ENCODE peak calls at places on chromosomes 4 and X, in five cellular contexts. A is H1, D is A549, N is WTC11, T is HCT116. H is an unnamed sample.

GRCh38 chr4:56656346-56656643 is 24.8 kb downstream of the HOPX start:
- DNase-seq in A (no peak), N (peak; percentile 29), T (no peak), D (no peak), H (peak; percentile 11)

GRCh38 chrX:72029473-72030411 is 102.0 kb downstream of the RTL5 start:
- DNase-seq in T (no peak), D (peak; percentile 77), A (peak; percentile 39), N (no peak), H (peak; percentile 89)

GRCh38 chrX:40201486-40201885 is 103.7 kb upstream of the BCOR start:
- DNase-seq in T (no peak), A (no peak), N (no peak), D (no peak), H (no peak)

GRCh38 chr4:89496851-89497250 is 189.3 kb upstream of the GPRIN3 start:
- DNase-seq in N (no peak), D (no peak), A (no peak), T (no peak), H (no peak)

GRCh38 chrX:124194209-124194608 is 138.3 kb upstream of the TEX13D start:
- DNase-seq in N (no peak), D (no peak), T (no peak), A (no peak), H (no peak)

GRCh38 chr4:87017580-87018061 is 82.8 kb downstream of the AFF1 start:
- DNase-seq in T (no peak), D (peak; percentile 68), N (no peak), A (no peak), H (no peak)

GRCh38 chrX:22634081-22634480 is 361.4 kb downstream of the CBLL2 start:
- DNase-seq in D (no peak), A (no peak), N (no peak), T (no peak), H (no peak)

GRCh38 chrX:17697191-17697590 is 40.1 kb upstream of the SCML1 start:
- DNase-seq in D (no peak), T (no peak), A (no peak), N (no peak), H (peak; percentile 1)

GRCh38 chrX:38935561-38935960 is 134.3 kb downstream of the MID1IP1 start:
- DNase-seq in D (no peak), T (no peak), N (no peak), A (no peak), H (no peak)

GRCh38 chrX:111182938-111183337 is 86.9 kb downstream of the PAK3 start:
- DNase-seq in N (no peak), A (no peak), D (no peak), T (no peak), H (no peak)

GRCh38 chr4:168864831-168865541 is 145.1 kb downstream of the CBR4 start:
- DNase-seq in A (no peak), D (no peak), N (peak; percentile 42), T (no peak), H (no peak)

GRCh38 chr4:156771171-156771837 is 200.3 kb downstream of the PDGFC start:
- DNase-seq in N (no peak), T (peak; percentile 51), D (peak; percentile 48), A (no peak), H (peak; percentile 88)

GRCh38 chr4:33270403-33270802 is 2550.2 kb downstream of the PCDH7 start:
- DNase-seq in T (no peak), D (no peak), A (no peak), N (no peak), H (no peak)

GRCh38 chr4:112109455-112110425 is 35.5 kb upstream of the FAM241A start:
- DNase-seq in D (peak; percentile 10), T (no peak), A (no peak), N (no peak), H (peak; percentile 86)

GRCh38 chrX:13401724-13402123 is 81.9 kb upstream of the ATXN3L start:
- DNase-seq in A (no peak), T (no peak), D (no peak), N (no peak), H (no peak)

GRCh38 chr4:38872620-38873019 is 5.0 kb downstream of the FAM114A1 start:
- DNase-seq in A (no peak), N (no peak), D (peak; percentile 80), T (no peak), H (no peak)

GRCh38 chr4:56821394-56822263 is at the start of gene SPINK2:
- DNase-seq in N (peak; percentile 90), T (peak; percentile 44), D (peak; percentile 22), A (peak; percentile 84), H (no peak)

GRCh38 chr4:173264245-173264959 is 69.8 kb downstream of the HMGB2 start:
- DNase-seq in A (no peak), T (no peak), N (no peak), D (no peak), H (peak; percentile 61)

GRCh38 chr4:43337707-43338106 is 445.2 kb downstream of the GRXCR1 start:
- DNase-seq in A (no peak), N (no peak), D (no peak), T (no peak), H (no peak)

GRCh38 chr4:85901500-85901899 is 426.6 kb downstream of the ARHGAP24 start:
- DNase-seq in T (no peak), A (no peak), D (peak; percentile 40), N (no peak), H (no peak)

GRCh38 chr4:125346616-125347015 is 31.9 kb downstream of the FAT4 start:
- DNase-seq in D (no peak), T (no peak), A (no peak), N (no peak), H (no peak)

GRCh38 chr4:123618606-123619005 is 222.0 kb downstream of the SPRY1 start:
- DNase-seq in T (no peak), N (no peak), A (no peak), D (no peak), H (no peak)

GRCh38 chr4:57080781-57081650 is 29.2 kb downstream of the IGFBP7 start:
- DNase-seq in T (no peak), A (no peak), N (no peak), D (peak; percentile 84), H (peak; percentile 99)

GRCh38 chrX:42755820-42756219 is 22.1 kb downstream of the PPP1R2C start:
- DNase-seq in T (no peak), N (no peak), D (no peak), A (no peak), H (peak; percentile 78)

GRCh38 chrX:1134156-1134555 is 78.3 kb downstream of the CRLF2 start:
- DNase-seq in D (no peak), A (no peak), T (no peak), N (no peak), H (no peak)

GRCh38 chrX:1137531-1137930 is 74.9 kb downstream of the CRLF2 start:
- DNase-seq in T (no peak), D (no peak), A (no peak), N (no peak), H (no peak)

GRCh38 chrX:1139101-1139500 is 73.3 kb downstream of the CRLF2 start:
- DNase-seq in T (no peak), D (no peak), N (no peak), A (no peak), H (no peak)

GRCh38 chrX:1138476-1138875 is 74.0 kb downstream of the CRLF2 start:
- DNase-seq in A (no peak), T (no peak), D (no peak), N (no peak), H (no peak)

DNA sequence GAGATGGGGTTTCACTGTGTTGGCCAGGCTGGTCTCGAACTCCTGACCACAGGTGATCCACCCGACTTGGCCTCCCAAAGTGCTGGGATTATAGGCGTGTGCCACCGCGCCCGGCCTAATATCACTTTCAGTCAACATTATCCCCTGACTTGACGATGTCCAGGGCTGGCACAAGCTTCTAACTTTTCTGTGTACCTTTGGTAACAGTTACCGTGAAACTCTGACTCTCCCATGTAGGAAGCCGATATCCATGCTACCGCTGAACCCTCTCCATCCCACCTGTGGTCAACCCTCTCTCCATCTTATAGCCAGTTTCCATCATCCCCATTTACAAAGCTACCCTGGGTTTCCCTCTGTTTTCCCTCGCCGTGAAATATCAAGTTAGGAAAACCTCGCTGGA is 77.5 kb downstream of the CRLF2 start:
- DNase-seq in T (no peak), D (no peak), A (no peak), N (no peak), H (no peak)
- TF ChIP-seq CTCF in T (no peak), D (no peak), A (no peak), N (no peak), H (no peak)

GRCh38 chr4:182201871-182202270 is 41.3 kb upstream of the TENM3 start:
- DNase-seq in N (no peak), D (no peak), A (no peak), T (no peak), H (no peak)

GRCh38 chr4:182194115-182194834 is 48.9 kb upstream of the TENM3 start:
- DNase-seq in T (no peak), A (no peak), N (no peak), D (no peak), H (no peak)

GRCh38 chr4:182193261-182193660 is 49.9 kb upstream of the TENM3 start:
- DNase-seq in A (no peak), T (no peak), D (no peak), N (no peak), H (no peak)

GRCh38 chr4:182192511-182193181 is 50.6 kb upstream of the TENM3 start:
- DNase-seq in A (no peak), D (no peak), N (no peak), T (no peak), H (no peak)

GRCh38 chr4:182197611-182198010 is 45.6 kb upstream of the TENM3 start:
- DNase-seq in A (no peak), T (no peak), D (no peak), N (no peak), H (no peak)
- TF ChIP-seq MAX in A (no peak), T (no peak), D (no peak), N (no peak), H (no peak)

GRCh38 chr4:41258783-41259182 is 2.1 kb downstream of the UCHL1 start:
- DNase-seq in D (peak; percentile 70), T (peak; percentile 56), N (peak; percentile 23), A (no peak), H (peak; percentile 70)
- TF ChIP-seq CTCF in D (peak; percentile 23), T (peak; percentile 53), N (no peak), A (peak; percentile 6), H (peak; percentile 55)

DNA sequence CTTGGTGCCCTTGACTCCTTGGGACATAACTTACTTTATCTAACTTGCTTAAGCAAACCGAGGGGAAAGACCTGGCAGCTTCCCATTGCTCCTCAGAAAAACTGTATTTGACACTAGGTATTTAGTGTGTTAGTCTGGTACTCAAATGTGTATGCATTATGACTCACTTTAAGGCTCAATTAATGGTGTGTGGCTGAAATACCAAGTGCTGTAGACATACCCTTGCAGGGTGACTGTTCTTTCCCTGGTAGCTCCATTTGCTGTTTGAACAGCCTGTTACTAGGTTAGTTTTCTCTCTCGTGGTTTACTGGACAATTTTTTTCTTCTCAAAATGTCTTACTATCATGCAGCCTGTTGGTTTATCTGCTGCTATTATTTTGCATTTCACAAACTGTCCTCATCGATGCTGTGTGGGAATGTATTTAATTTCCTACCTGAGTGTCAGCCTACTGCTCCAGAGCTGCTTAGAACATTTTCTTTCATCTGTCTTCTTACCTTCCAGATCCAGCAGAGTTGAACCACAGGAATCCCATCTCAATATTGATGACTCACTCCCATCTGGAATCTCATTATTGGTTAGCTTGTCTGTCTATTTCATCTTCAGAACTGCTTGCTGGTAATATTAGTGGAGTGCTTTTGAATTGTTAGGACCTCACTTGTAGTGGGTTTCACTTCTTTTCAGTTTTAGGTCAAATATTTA is 158.0 kb upstream of the FAT1 start:
- DNase-seq in N (no peak), A (no peak), D (no peak), T (peak; percentile 84), H (no peak)
- TF ChIP-seq MAX in N (no peak), A (no peak), D (no peak), T (no peak), H (no peak)

H was measured in endothelial cell of umbilical vein.